ENCODE peak calls at places on chromosomes 4 and X, in nine cellular contexts. G is HFF-Myc, I is pancreas, J is A549, Q is RWPE2, Z is GM06990, P is Panc1, V is cardiac muscle cell, B is AG04450. M is an unnamed sample.

GRCh38 chr4:186557486-186557885 is 2.1 kb upstream of the MTNR1A start:
- DNase-seq in G (no peak), I (no peak), J (no peak), Q (no peak), Z (no peak), P (no peak), V (no peak), B (no peak), M (no peak)

GRCh38 chrX:2451456-2452316 is 49.1 kb downstream of the DHRSX start:
- DNase-seq in G (no peak), I (no peak), J (peak), Q (no peak), Z (no peak), P (no peak), V (peak), B (no peak), M (no peak)

GRCh38 chr4:48575964-48576363 is 85.9 kb downstream of the ZAR1 start:
- DNase-seq in G (no peak), I (no peak), J (no peak), Q (no peak), Z (no peak), P (no peak), V (peak), B (peak), M (no peak)

GRCh38 chr4:46354863-46355262 is 35.1 kb downstream of the GABRA2 start:
- DNase-seq in G (no peak), I (no peak), J (no peak), Q (no peak), Z (no peak), P (no peak), V (no peak), B (no peak), M (no peak)

GRCh38 chr4:2288051-2288541 is 26.2 kb upstream of the MXD4 start:
- DNase-seq in G (no peak), I (peak), J (no peak), Q (peak), Z (no peak), P (no peak), V (no peak), B (no peak), M (no peak)

GRCh38 chrX:110384490-110384889 is 25.8 kb downstream of the RTL9 start:
- DNase-seq in G (peak), I (no peak), J (no peak), Q (no peak), Z (no peak), P (no peak), V (no peak), B (no peak), M (no peak)

GRCh38 chrX:18668059-18668458 is 3.8 kb downstream of the RS1 start:
- DNase-seq in G (no peak), I (no peak), J (no peak), Q (no peak), Z (no peak), P (no peak), V (no peak), B (no peak), M (no peak)

GRCh38 chrX:48493890-48494364 is 14.9 kb upstream of the PORCN start:
- DNase-seq in G (no peak), I (no peak), J (no peak), Q (no peak), Z (no peak), P (no peak), V (peak), B (no peak), M (no peak)

GRCh38 chr4:30172416-30172815 is 547.8 kb upstream of the PCDH7 start:
- DNase-seq in G (no peak), I (no peak), J (no peak), Q (no peak), Z (no peak), P (no peak), V (no peak), B (no peak), M (no peak)

GRCh38 chr4:38268837-38269236 is 308.6 kb downstream of the PTTG2 start:
- DNase-seq in G (no peak), I (no peak), J (no peak), Q (no peak), Z (no peak), P (no peak), V (no peak), B (no peak), M (no peak)

GRCh38 chr4:151798678-151799416 is 38.0 kb upstream of the GATB start:
- DNase-seq in G (no peak), I (no peak), J (no peak), Q (no peak), Z (peak), P (no peak), V (no peak), B (no peak), M (no peak)

GRCh38 chrX:66024570-66024969 is 15.3 kb downstream of the VSIG4 start:
- DNase-seq in G (no peak), I (no peak), J (no peak), Q (no peak), Z (no peak), P (no peak), V (no peak), B (no peak), M (no peak)

GRCh38 chrX:67714004-67714403 is 170.2 kb downstream of the AR start:
- DNase-seq in G (no peak), I (no peak), J (no peak), Q (no peak), Z (no peak), P (no peak), V (no peak), B (no peak), M (no peak)

GRCh38 chr4:40134206-40134917 is 62.5 kb upstream of the RHOH start:
- DNase-seq in G (no peak), I (no peak), J (peak), Q (no peak), Z (no peak), P (no peak), V (no peak), B (no peak), M (no peak)

GRCh38 chr4:181427076-181427475 is 816.1 kb upstream of the TENM3 start:
- DNase-seq in G (no peak), I (no peak), J (no peak), Q (no peak), Z (no peak), P (no peak), V (no peak), B (no peak), M (no peak)

GRCh38 chr4:78524009-78524408 is 27.6 kb upstream of the ANXA3 start:
- DNase-seq in G (no peak), I (no peak), J (no peak), Q (no peak), Z (no peak), P (no peak), V (no peak), B (no peak), M (no peak)

GRCh38 chrX:108245462-108245861 is 153.9 kb downstream of the ATG4A start:
- DNase-seq in G (no peak), I (no peak), J (peak), Q (no peak), Z (no peak), P (no peak), V (no peak), B (no peak), M (no peak)

GRCh38 chr4:146520894-146521542 is 722 bp downstream of the SLC10A7 start:
- DNase-seq in G (no peak), I (peak), J (peak), Q (no peak), Z (peak), P (no peak), V (peak), B (no peak), M (peak)

GRCh38 chrX:63686878-63687714 is 97.9 kb downstream of the ARHGEF9 start:
- DNase-seq in G (peak), I (no peak), J (peak), Q (no peak), Z (peak), P (peak), V (peak), B (peak), M (no peak)

GRCh38 chrX:19795289-19795688 is 92.1 kb downstream of the SH3KBP1 start:
- DNase-seq in G (no peak), I (no peak), J (no peak), Q (no peak), Z (no peak), P (no peak), V (no peak), B (no peak), M (no peak)

GRCh38 chr4:1180663-1181062 is 8.3 kb upstream of the SPON2 start:
- DNase-seq in G (no peak), I (no peak), J (no peak), Q (no peak), Z (no peak), P (no peak), V (no peak), B (no peak), M (no peak)

DNA sequence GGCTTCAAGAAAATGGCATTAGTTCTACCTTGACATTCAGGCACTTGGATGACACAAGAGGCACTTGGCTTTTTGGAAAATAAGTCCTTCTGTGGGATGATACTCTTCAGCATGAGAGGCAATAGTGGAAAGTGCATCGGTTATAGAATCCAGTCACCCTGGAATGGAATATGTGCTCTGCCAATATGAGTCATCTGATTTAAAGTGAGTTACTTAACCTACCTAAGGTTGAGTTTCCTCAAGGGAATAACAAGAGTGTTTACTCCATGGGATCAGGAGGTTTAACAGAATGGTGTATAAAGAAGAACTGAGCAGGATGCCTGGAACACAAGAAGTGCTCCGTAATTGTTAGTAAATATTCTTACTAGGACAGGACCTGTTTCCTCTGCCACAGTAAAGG is 10.7 kb downstream of the SLC39A8 start:
- DNase-seq in G (no peak), I (no peak), J (no peak), Q (no peak), Z (no peak), P (no peak), V (no peak), B (no peak), M (no peak)
- TF ChIP-seq CTCF in G (no peak), I (no peak), J (no peak), Q (no peak), Z (no peak), P (no peak), V (no peak), B (no peak), M (no peak)

DNA sequence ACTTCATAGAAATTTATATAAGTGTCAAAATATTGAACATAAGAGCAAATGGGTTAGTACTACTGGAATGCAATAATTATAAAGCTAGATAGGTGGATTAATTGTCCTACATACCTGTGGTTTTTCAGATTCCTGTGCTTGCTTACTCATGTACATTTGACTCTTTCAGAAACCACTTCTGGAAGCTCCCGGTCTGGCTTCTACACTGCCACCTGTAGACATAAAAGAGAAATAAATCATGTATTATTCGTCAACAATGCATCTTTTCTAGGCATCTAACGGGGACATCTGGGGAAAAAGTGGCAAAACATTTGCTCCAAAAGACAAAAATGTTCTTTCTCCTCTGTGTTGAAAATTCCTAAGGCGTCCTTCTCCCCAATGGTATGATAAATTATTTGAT is 648.6 kb upstream of the DIPK2B start:
- DNase-seq in G (peak), I (no peak), J (peak), Q (no peak), Z (no peak), P (no peak), V (peak), B (peak), M (no peak)
- H3K4me3 ChIP-seq in G (peak), I (no peak), J (peak), Q (peak), Z (no peak), P (peak), V (no peak), B (peak), M (no peak)

GRCh38 chr4:106816501-106816900 is 219.6 kb downstream of the DKK2 start:
- DNase-seq in G (no peak), I (no peak), J (no peak), Q (no peak), Z (no peak), P (no peak), V (no peak), B (no peak), M (no peak)

DNA sequence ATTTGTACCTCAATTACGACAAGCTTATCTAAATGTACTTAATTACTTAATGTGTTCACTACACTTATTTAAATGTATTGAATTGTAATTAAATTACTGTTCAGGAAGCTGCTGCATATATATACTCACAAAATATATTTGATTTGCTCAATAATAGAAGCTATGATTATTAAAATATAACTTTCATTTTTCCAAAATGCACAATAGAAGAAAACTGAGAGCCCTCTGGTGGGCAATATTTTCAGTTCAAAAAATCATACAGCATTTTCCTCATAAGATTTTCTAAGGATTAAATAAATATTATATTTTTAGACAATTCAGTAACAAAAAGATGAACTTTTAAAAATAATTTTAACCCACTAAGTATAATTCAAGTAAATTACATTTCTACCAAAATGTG is 217.3 kb downstream of the DKK2 start:
- DNase-seq in G (no peak), I (no peak), J (no peak), Q (no peak), Z (no peak), P (no peak), V (peak), B (no peak), M (no peak)
- TF ChIP-seq CTCF in G (no peak), I (no peak), J (no peak), Q (peak), Z (no peak), P (no peak), V (peak), B (peak), M (no peak)

GRCh38 chrX:16039363-16039762 is 84.0 kb upstream of the GRPR start:
- DNase-seq in G (no peak), I (no peak), J (no peak), Q (no peak), Z (peak), P (no peak), V (no peak), B (no peak), M (no peak)
- H3K4me3 ChIP-seq in G (no peak), I (no peak), J (no peak), Q (no peak), Z (no peak), P (no peak), V (no peak), B (no peak), M (no peak)

GRCh38 chr4:138560448-138560847 is 318.3 kb upstream of the SLC7A11 start:
- DNase-seq in G (no peak), I (no peak), J (no peak), Q (peak), Z (peak), P (no peak), V (no peak), B (no peak), M (no peak)
- TF ChIP-seq CTCF in G (no peak), I (no peak), J (no peak), Q (no peak), Z (no peak), P (no peak), V (no peak), B (no peak), M (no peak)

M was measured in LNCaP clone FGC.